ENCODE peak calls at places on chromosomes 3 and 15, in six cellular contexts. One of them, this sample, is unnamed.

GRCh38 chr15:64412216-64412615 is 24.6 kb downstream of the TRIP4 start:
- DNase-seq in AG09309: no peak
- DNase-seq in IMR-90: no peak
- DNase-seq in H1: no peak
- DNase-seq in stomach: no peak
- DNase-seq in CD4-positive, alpha-beta T cell: no peak
- DNase-seq in this sample: no peak

GRCh38 chr3:161851941-161852566 is 355.4 kb downstream of the OTOL1 start:
- DNase-seq in H1: peak
- DNase-seq in CD4-positive, alpha-beta T cell: no peak
- DNase-seq in IMR-90: peak
- DNase-seq in stomach: peak
- DNase-seq in AG09309: no peak
- DNase-seq in this sample: peak

GRCh38 chr3:148319161-148319915 is 378.4 kb upstream of the AGTR1 start:
- DNase-seq in IMR-90: peak
- DNase-seq in AG09309: peak
- DNase-seq in H1: no peak
- DNase-seq in stomach: no peak
- DNase-seq in CD4-positive, alpha-beta T cell: no peak
- DNase-seq in this sample: no peak

GRCh38 chr15:81074773-81075172 is 59.3 kb upstream of the CFAP161 start:
- DNase-seq in stomach: no peak
- DNase-seq in CD4-positive, alpha-beta T cell: no peak
- DNase-seq in H1: no peak
- DNase-seq in IMR-90: no peak
- DNase-seq in AG09309: no peak
- DNase-seq in this sample: no peak

GRCh38 chr15:28919201-28919627 is 33.4 kb downstream of the APBA2 start:
- DNase-seq in CD4-positive, alpha-beta T cell: peak
- DNase-seq in H1: no peak
- DNase-seq in AG09309: no peak
- DNase-seq in stomach: no peak
- DNase-seq in IMR-90: no peak
- DNase-seq in this sample: no peak

GRCh38 chr3:61582287-61582686 is 20.9 kb downstream of the PTPRG start:
- DNase-seq in stomach: no peak
- DNase-seq in AG09309: no peak
- DNase-seq in CD4-positive, alpha-beta T cell: no peak
- DNase-seq in H1: no peak
- DNase-seq in IMR-90: no peak
- DNase-seq in this sample: no peak

GRCh38 chr3:168165390-168166269 is 69.9 kb upstream of the GOLIM4 start:
- DNase-seq in IMR-90: peak
- DNase-seq in AG09309: peak
- DNase-seq in CD4-positive, alpha-beta T cell: no peak
- DNase-seq in stomach: peak
- DNase-seq in H1: no peak
- DNase-seq in this sample: peak

GRCh38 chr3:174440350-174440716 is 418.8 kb upstream of the NAALADL2 start:
- DNase-seq in AG09309: peak
- DNase-seq in H1: no peak
- DNase-seq in IMR-90: peak
- DNase-seq in CD4-positive, alpha-beta T cell: no peak
- DNase-seq in stomach: no peak
- DNase-seq in this sample: no peak

GRCh38 chr15:50764331-50765201 is 940 bp downstream of the SPPL2A start:
- DNase-seq in IMR-90: peak
- DNase-seq in AG09309: no peak
- DNase-seq in stomach: no peak
- DNase-seq in H1: no peak
- DNase-seq in CD4-positive, alpha-beta T cell: no peak
- DNase-seq in this sample: peak

GRCh38 chr15:34018021-34018645 is 20.9 kb downstream of the AVEN start:
- DNase-seq in H1: no peak
- DNase-seq in IMR-90: no peak
- DNase-seq in CD4-positive, alpha-beta T cell: no peak
- DNase-seq in stomach: peak
- DNase-seq in AG09309: no peak
- DNase-seq in this sample: no peak

GRCh38 chr3:49165771-49166751 is at the start of gene CCDC71:
- DNase-seq in H1: peak
- DNase-seq in CD4-positive, alpha-beta T cell: peak
- DNase-seq in IMR-90: peak
- DNase-seq in AG09309: no peak
- DNase-seq in stomach: peak
- DNase-seq in this sample: peak

GRCh38 chr3:59518268-59518667 is 468.4 kb upstream of the CFAP20DC start:
- DNase-seq in stomach: no peak
- DNase-seq in IMR-90: no peak
- DNase-seq in AG09309: no peak
- DNase-seq in H1: no peak
- DNase-seq in CD4-positive, alpha-beta T cell: no peak
- DNase-seq in this sample: no peak

GRCh38 chr3:168624195-168624594 is 528.5 kb upstream of the GOLIM4 start:
- DNase-seq in H1: no peak
- DNase-seq in CD4-positive, alpha-beta T cell: no peak
- DNase-seq in AG09309: no peak
- DNase-seq in stomach: no peak
- DNase-seq in IMR-90: no peak
- DNase-seq in this sample: no peak

GRCh38 chr3:124277516-124277890 is 285.6 kb upstream of the ROPN1 start:
- DNase-seq in IMR-90: peak
- DNase-seq in stomach: no peak
- DNase-seq in CD4-positive, alpha-beta T cell: no peak
- DNase-seq in AG09309: no peak
- DNase-seq in H1: no peak
- DNase-seq in this sample: no peak

GRCh38 chr15:25862087-25862468 is 1.0 kb downstream of the ATP10A start:
- DNase-seq in H1: no peak
- DNase-seq in CD4-positive, alpha-beta T cell: no peak
- DNase-seq in IMR-90: peak
- DNase-seq in AG09309: no peak
- DNase-seq in stomach: no peak
- DNase-seq in this sample: no peak

GRCh38 chr3:34146596-34146995 is 348.2 kb downstream of the PDCD6IP start:
- DNase-seq in H1: no peak
- DNase-seq in stomach: no peak
- DNase-seq in AG09309: no peak
- DNase-seq in IMR-90: no peak
- DNase-seq in CD4-positive, alpha-beta T cell: no peak
- DNase-seq in this sample: no peak

GRCh38 chr3:50264964-50265485 is 3.9 kb upstream of the SEMA3B start:
- DNase-seq in CD4-positive, alpha-beta T cell: no peak
- DNase-seq in H1: no peak
- DNase-seq in IMR-90: no peak
- DNase-seq in AG09309: no peak
- DNase-seq in stomach: no peak
- DNase-seq in this sample: no peak

GRCh38 chr15:33104276-33104675 is 90.2 kb downstream of the FMN1 start:
- DNase-seq in IMR-90: peak
- DNase-seq in CD4-positive, alpha-beta T cell: no peak
- DNase-seq in stomach: no peak
- DNase-seq in AG09309: peak
- DNase-seq in H1: no peak
- DNase-seq in this sample: no peak

GRCh38 chr15:25177955-25178801 is 223.4 kb downstream of the SNRPN start:
- DNase-seq in IMR-90: no peak
- DNase-seq in CD4-positive, alpha-beta T cell: peak
- DNase-seq in stomach: peak
- DNase-seq in AG09309: no peak
- DNase-seq in H1: peak
- DNase-seq in this sample: peak

GRCh38 chr3:129673897-129674797 is 67.7 kb upstream of the PLXND1 start:
- DNase-seq in IMR-90: no peak
- DNase-seq in CD4-positive, alpha-beta T cell: no peak
- DNase-seq in AG09309: no peak
- DNase-seq in H1: no peak
- DNase-seq in stomach: no peak
- DNase-seq in this sample: no peak

GRCh38 chr3:42473083-42473932 is 29.1 kb upstream of the VIPR1 start:
- DNase-seq in stomach: peak
- DNase-seq in AG09309: peak
- DNase-seq in IMR-90: peak
- DNase-seq in CD4-positive, alpha-beta T cell: no peak
- DNase-seq in H1: no peak
- DNase-seq in this sample: no peak

GRCh38 chr3:139506792-139507191 is 30.5 kb upstream of the RBP2 start:
- DNase-seq in H1: no peak
- DNase-seq in CD4-positive, alpha-beta T cell: no peak
- DNase-seq in IMR-90: no peak
- DNase-seq in stomach: no peak
- DNase-seq in AG09309: no peak
- DNase-seq in this sample: no peak

GRCh38 chr15:88331291-88331690 is 74.8 kb upstream of the NTRK3 start:
- DNase-seq in H1: peak
- DNase-seq in IMR-90: peak
- DNase-seq in stomach: no peak
- DNase-seq in CD4-positive, alpha-beta T cell: no peak
- DNase-seq in AG09309: no peak
- DNase-seq in this sample: peak